ENCODE peak calls at places on chromosomes 6 and 20, in four cellular contexts. One of them, this sample, is unnamed.
A peak's percentile ranks its signal among the peaks of the same experiment; 100 is the strongest.

GRCh38 chr20:48821261-48821910 is 6.4 kb downstream of the PREX1 start:
- DNase-seq in neuronal stem cell: no peak
- DNase-seq in IMR-90: no peak
- DNase-seq in K562: no peak
- DNase-seq in this sample: no peak

GRCh38 chr20:49276895-49277785 is 717 bp downstream of the ZNFX1 start:
- DNase-seq in neuronal stem cell: no peak
- DNase-seq in IMR-90: no peak
- DNase-seq in K562: peak; percentile 29
- DNase-seq in this sample: peak; percentile 41

GRCh38 chr6:4256969-4257368 is 121.6 kb upstream of the ECI2 start:
- DNase-seq in neuronal stem cell: no peak
- DNase-seq in IMR-90: peak; percentile 34
- DNase-seq in K562: peak; percentile 43
- DNase-seq in this sample: no peak

GRCh38 chr6:121042766-121043165 is 291.5 kb downstream of the TBC1D32 start:
- DNase-seq in neuronal stem cell: no peak
- DNase-seq in IMR-90: no peak
- DNase-seq in K562: no peak
- DNase-seq in this sample: no peak

GRCh38 chr6:90251295-90251992 is 45.2 kb downstream of the BACH2 start:
- DNase-seq in neuronal stem cell: no peak
- DNase-seq in IMR-90: peak; percentile 56
- DNase-seq in K562: no peak
- DNase-seq in this sample: no peak

GRCh38 chr6:132004668-132005067 is 53.5 kb upstream of the CCN2 start:
- DNase-seq in neuronal stem cell: no peak
- DNase-seq in IMR-90: peak; percentile 58
- DNase-seq in K562: no peak
- DNase-seq in this sample: no peak

GRCh38 chr6:34990971-34991560 is 102.0 kb downstream of the ANKS1A start:
- DNase-seq in neuronal stem cell: no peak
- DNase-seq in IMR-90: peak; percentile 79
- DNase-seq in K562: no peak
- DNase-seq in this sample: no peak

GRCh38 chr6:155327326-155328073 is 13.2 kb upstream of the TFB1M start:
- DNase-seq in neuronal stem cell: peak; percentile 62
- DNase-seq in IMR-90: peak; percentile 78
- DNase-seq in K562: peak; percentile 30
- DNase-seq in this sample: peak; percentile 71

GRCh38 chr20:5996765-5997164 is 46.3 kb downstream of the MCM8 start:
- DNase-seq in neuronal stem cell: no peak
- DNase-seq in IMR-90: no peak
- DNase-seq in K562: no peak
- DNase-seq in this sample: peak; percentile 4

GRCh38 chr6:150600003-150600301 is 267 bp downstream of the PLEKHG1 start:
- DNase-seq in neuronal stem cell: peak; percentile 31
- DNase-seq in IMR-90: no peak
- DNase-seq in K562: no peak
- DNase-seq in this sample: no peak

GRCh38 chr6:48747040-48747439 is 636.0 kb upstream of the PTCHD4 start:
- DNase-seq in neuronal stem cell: no peak
- DNase-seq in IMR-90: peak; percentile 43
- DNase-seq in K562: no peak
- DNase-seq in this sample: no peak

GRCh38 chr6:89681983-89682564 is 43.5 kb upstream of the LYRM2 start:
- DNase-seq in neuronal stem cell: no peak
- DNase-seq in IMR-90: no peak
- DNase-seq in K562: no peak
- DNase-seq in this sample: no peak

GRCh38 chr20:63942250-63943006 is 13.8 kb downstream of the UCKL1 start:
- DNase-seq in neuronal stem cell: no peak
- DNase-seq in IMR-90: peak; percentile 4
- DNase-seq in K562: peak; percentile 87
- DNase-seq in this sample: peak; percentile 80

GRCh38 chr20:35002426-35003210 is 47.0 kb downstream of the MYH7B start:
- DNase-seq in neuronal stem cell: no peak
- DNase-seq in IMR-90: no peak
- DNase-seq in K562: no peak
- DNase-seq in this sample: no peak

GRCh38 chr6:82569022-82569421 is 205.4 kb downstream of the TPBG start:
- DNase-seq in neuronal stem cell: no peak
- DNase-seq in IMR-90: no peak
- DNase-seq in K562: no peak
- DNase-seq in this sample: no peak

GRCh38 chr20:47356526-47357295 is at the start of gene ZMYND8:
- DNase-seq in neuronal stem cell: peak; percentile 95
- DNase-seq in IMR-90: peak; percentile 92
- DNase-seq in K562: peak; percentile 98
- DNase-seq in this sample: peak; percentile 86

GRCh38 chr20:47354388-47354709 is 2.1 kb downstream of the ZMYND8 start:
- DNase-seq in neuronal stem cell: no peak
- DNase-seq in IMR-90: no peak
- DNase-seq in K562: no peak
- DNase-seq in this sample: no peak

GRCh38 chr20:47354710-47355488 is 1.6 kb downstream of the ZMYND8 start:
- DNase-seq in neuronal stem cell: no peak
- DNase-seq in IMR-90: peak; percentile 71
- DNase-seq in K562: no peak
- DNase-seq in this sample: no peak

GRCh38 chr20:47356220-47356525 is 326 bp downstream of the ZMYND8 start:
- DNase-seq in neuronal stem cell: no peak
- DNase-seq in IMR-90: no peak
- DNase-seq in K562: no peak
- DNase-seq in this sample: no peak

GRCh38 chr20:47355489-47356219 is 845 bp downstream of the ZMYND8 start:
- DNase-seq in neuronal stem cell: no peak
- DNase-seq in IMR-90: no peak
- DNase-seq in K562: no peak
- DNase-seq in this sample: peak; percentile 37
- H2AFZ ChIP-seq in neuronal stem cell: no peak overlapping the region
- H2AFZ ChIP-seq in IMR-90: no peak overlapping the region
- H2AFZ ChIP-seq in K562: no peak overlapping the region
- H2AFZ ChIP-seq in this sample: no peak overlapping the region

GRCh38 chr6:33589366-33589722 is 9.3 kb upstream of the BAK1 start:
- DNase-seq in neuronal stem cell: no peak
- DNase-seq in IMR-90: no peak
- DNase-seq in K562: no peak
- DNase-seq in this sample: no peak
- H3K9ac ChIP-seq in neuronal stem cell: no peak overlapping the region
- H3K9ac ChIP-seq in IMR-90: no peak overlapping the region
- H3K9ac ChIP-seq in K562: no peak overlapping the region
- H3K9ac ChIP-seq in this sample: no peak overlapping the region

GRCh38 chr20:38764563-38765355 is 16.5 kb downstream of the ACTR5 start:
- DNase-seq in neuronal stem cell: no peak
- DNase-seq in IMR-90: peak; percentile 93
- DNase-seq in K562: no peak
- DNase-seq in this sample: no peak
- H3K27ac ChIP-seq in neuronal stem cell: no peak overlapping the region
- H3K27ac ChIP-seq in IMR-90: no peak overlapping the region
- H3K27ac ChIP-seq in K562: no peak overlapping the region
- H3K27ac ChIP-seq in this sample: no peak overlapping the region

DNA sequence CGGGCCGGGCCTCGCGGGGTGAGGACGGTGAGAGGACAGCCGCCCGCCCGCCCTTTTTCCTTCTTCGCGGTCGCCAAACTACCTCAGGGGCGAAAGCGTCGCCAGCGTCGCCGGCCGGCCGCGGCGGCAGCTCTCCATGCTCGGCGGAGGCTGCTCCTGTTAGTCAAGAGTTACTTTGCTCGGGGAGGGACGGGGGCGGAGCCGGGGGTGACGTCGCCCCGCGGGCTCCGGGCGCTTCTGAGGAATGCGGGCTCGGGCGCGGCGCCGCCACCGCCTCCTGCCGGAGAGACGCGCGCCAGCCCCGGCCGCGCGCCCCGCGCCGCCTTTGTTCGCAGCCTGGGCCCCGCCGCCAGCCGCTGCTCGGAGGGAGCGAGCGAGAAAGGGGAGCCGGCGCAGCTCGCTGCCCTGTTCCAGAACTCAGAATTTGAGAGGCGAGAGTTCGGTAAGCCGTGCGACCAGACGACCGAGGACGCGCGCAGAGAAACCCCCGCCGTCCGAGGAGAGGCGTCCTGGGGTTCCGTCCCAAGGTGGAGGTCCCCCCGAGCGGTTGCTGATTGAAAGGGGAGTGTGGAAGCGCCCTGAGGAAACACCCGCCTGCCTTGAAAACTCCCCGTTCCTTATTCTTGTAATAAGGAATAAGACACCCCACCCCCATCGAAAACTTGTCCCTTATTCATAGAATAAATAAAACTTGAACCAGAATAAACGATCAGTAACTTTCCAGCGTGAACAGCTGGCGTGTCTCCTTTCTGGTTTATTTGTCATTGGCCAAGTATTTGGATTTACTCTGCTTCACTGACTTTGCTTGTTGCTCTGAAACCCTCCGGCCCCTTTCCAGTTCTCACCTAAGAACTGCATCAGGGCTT is at the start of gene PTPRK:
- DNase-seq in neuronal stem cell: peak; percentile 90
- DNase-seq in IMR-90: peak; percentile 91
- DNase-seq in K562: peak; percentile 29
- DNase-seq in this sample: peak; percentile 97
- H2AFZ ChIP-seq in neuronal stem cell: peak within 1 kb of the TSS; percentile 90
- H2AFZ ChIP-seq in IMR-90: peak within 1 kb of the TSS; percentile 97
- H2AFZ ChIP-seq in K562: no peak within 1 kb of the TSS
- H2AFZ ChIP-seq in this sample: peak within 1 kb of the TSS; percentile 92

GRCh38 chr6:15317251-15317650 is 71.4 kb downstream of the JARID2 start:
- DNase-seq in neuronal stem cell: no peak
- DNase-seq in IMR-90: no peak
- DNase-seq in K562: no peak
- DNase-seq in this sample: no peak

GRCh38 chr6:15316754-15317153 is 70.9 kb downstream of the JARID2 start:
- DNase-seq in neuronal stem cell: no peak
- DNase-seq in IMR-90: no peak
- DNase-seq in K562: no peak
- DNase-seq in this sample: no peak

GRCh38 chr6:15320683-15321082 is 74.8 kb downstream of the JARID2 start:
- DNase-seq in neuronal stem cell: no peak
- DNase-seq in IMR-90: peak; percentile 54
- DNase-seq in K562: no peak
- DNase-seq in this sample: no peak

GRCh38 chr6:15319677-15320076 is 73.8 kb downstream of the JARID2 start:
- DNase-seq in neuronal stem cell: no peak
- DNase-seq in IMR-90: no peak
- DNase-seq in K562: no peak
- DNase-seq in this sample: no peak

GRCh38 chr6:15317934-15318902 is 72.3 kb downstream of the JARID2 start:
- DNase-seq in neuronal stem cell: peak; percentile 51
- DNase-seq in IMR-90: peak; percentile 48
- DNase-seq in K562: no peak
- DNase-seq in this sample: peak; percentile 68
- H3K9ac ChIP-seq in neuronal stem cell: no peak overlapping the region
- H3K9ac ChIP-seq in IMR-90: no peak overlapping the region
- H3K9ac ChIP-seq in K562: peak overlapping the region; percentile 32
- H3K9ac ChIP-seq in this sample: no peak overlapping the region

GRCh38 chr6:161727063-161727462 is 453.2 kb upstream of the AGPAT4 start:
- DNase-seq in neuronal stem cell: no peak
- DNase-seq in IMR-90: no peak
- DNase-seq in K562: no peak
- DNase-seq in this sample: peak; percentile 57
- H3K27ac ChIP-seq in neuronal stem cell: no peak overlapping the region
- H3K27ac ChIP-seq in IMR-90: no peak overlapping the region
- H3K27ac ChIP-seq in K562: no peak overlapping the region
- H3K27ac ChIP-seq in this sample: no peak overlapping the region

GRCh38 chr6:73372516-73372915 is 2.8 kb upstream of the OOEP start:
- DNase-seq in neuronal stem cell: no peak
- DNase-seq in IMR-90: no peak
- DNase-seq in K562: no peak
- DNase-seq in this sample: no peak
- H2AFZ ChIP-seq in neuronal stem cell: no peak overlapping the region
- H2AFZ ChIP-seq in IMR-90: no peak overlapping the region
- H2AFZ ChIP-seq in K562: no peak overlapping the region
- H2AFZ ChIP-seq in this sample: no peak overlapping the region

DNA sequence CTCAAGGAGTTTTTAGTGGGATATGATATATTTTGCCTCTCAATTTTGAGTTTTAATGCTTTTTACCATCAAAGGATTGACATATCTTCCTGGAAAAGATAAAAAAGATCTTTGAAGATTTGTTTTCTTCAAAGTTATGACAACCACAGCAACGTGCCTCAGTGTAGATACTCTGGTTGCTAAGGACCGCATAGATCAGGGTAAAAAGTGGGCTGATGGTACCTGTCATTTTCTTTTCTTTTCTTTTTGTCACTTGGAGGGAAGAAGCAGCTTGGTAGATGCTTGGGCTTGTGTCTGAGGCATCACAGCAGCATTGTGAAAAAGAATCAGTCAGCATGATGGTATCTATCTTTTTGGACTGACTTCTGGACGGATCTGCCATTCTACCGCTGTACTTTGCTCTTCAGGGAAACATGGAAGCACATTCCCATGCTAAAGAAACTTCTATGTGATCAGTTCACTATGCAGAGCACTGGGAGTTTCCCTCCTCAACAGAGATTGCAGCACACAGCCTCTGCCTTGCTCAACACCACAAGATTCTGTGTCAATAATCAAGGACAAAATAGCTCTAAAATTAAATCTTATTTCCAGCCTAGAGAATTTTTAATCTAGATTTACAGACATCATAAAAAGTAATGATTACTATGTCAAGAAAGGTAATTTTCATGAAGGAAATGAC is 54.8 kb upstream of the SGK1 start:
- DNase-seq in neuronal stem cell: no peak
- DNase-seq in IMR-90: peak; percentile 86
- DNase-seq in K562: no peak
- DNase-seq in this sample: no peak
- H3K9ac ChIP-seq in neuronal stem cell: no peak overlapping the region
- H3K9ac ChIP-seq in IMR-90: no peak overlapping the region
- H3K9ac ChIP-seq in K562: no peak overlapping the region
- H3K9ac ChIP-seq in this sample: no peak overlapping the region

DNA sequence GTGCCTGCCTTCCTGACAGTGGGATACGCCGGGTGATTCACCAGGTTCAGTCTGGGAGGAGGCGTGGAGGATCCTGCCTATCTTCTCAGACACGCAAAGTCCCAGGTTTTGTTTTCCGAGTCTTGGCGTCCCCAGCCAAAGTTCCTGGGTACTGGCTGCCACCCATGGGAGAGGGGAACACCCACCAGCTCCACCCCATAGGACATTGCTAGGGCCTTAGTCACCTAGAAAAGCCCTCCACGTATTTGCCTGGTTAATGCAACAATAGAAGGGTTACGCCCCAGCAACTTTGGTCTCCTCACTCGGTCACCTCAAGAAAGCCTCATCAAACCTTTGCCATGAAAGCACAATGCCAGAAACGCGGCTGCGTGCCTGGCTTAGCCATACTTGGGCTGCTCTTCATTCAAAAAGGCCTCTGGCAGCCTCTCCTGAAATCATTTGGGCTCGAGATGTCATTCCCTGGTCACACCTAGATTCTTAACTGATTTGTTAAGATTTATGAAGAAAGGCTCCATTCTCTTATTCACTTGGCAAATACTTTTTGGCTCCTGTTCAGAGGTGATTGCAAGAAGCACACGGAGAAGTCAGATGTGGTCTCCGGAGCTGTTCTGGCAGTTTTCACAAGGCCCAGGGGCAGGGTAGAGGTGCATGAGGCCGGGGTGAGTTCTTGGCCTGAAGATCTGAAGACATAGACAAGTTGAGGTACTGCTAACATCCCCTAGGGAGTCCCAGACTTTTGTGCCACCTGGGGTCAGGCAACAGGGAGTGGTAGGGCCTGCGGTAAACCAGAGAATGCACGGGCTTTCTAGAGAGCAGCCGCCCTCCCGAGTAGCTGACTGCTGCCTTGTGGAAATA is 35.5 kb upstream of the ZNF133 start:
- DNase-seq in neuronal stem cell: no peak
- DNase-seq in IMR-90: no peak
- DNase-seq in K562: no peak
- DNase-seq in this sample: no peak
- H3K27ac ChIP-seq in neuronal stem cell: no peak overlapping the region
- H3K27ac ChIP-seq in IMR-90: no peak overlapping the region
- H3K27ac ChIP-seq in K562: no peak overlapping the region
- H3K27ac ChIP-seq in this sample: no peak overlapping the region